ENCODE peak calls at places on chromosomes 16 and 17, in seven cellular contexts. X is K562, F is HepG2, V is H1, P is GM12891, N is GM12878, O is SK-N-SH. W is an unnamed sample.

GRCh38 chr16:1929105-1929504 is 10.9 kb upstream of the HS3ST6 start:
- DNase-seq in V (no peak), O (peak), N (no peak), F (no peak), P (no peak), X (peak), W (no peak)

GRCh38 chr16:66539628-66540469 is 10.1 kb downstream of the TK2 start:
- DNase-seq in N (no peak), P (no peak), O (no peak), X (no peak), F (no peak), V (no peak), W (no peak)

GRCh38 chr16:75234856-75235696 is 16.3 kb downstream of the CTRB1 start:
- DNase-seq in F (no peak), P (no peak), X (no peak), N (no peak), V (no peak), O (no peak), W (no peak)

GRCh38 chr16:83315271-83315670 is 492.5 kb upstream of the HSBP1 start:
- DNase-seq in F (no peak), P (no peak), V (no peak), X (no peak), O (no peak), N (no peak), W (no peak)

GRCh38 chr17:59304811-59305210 is 26.6 kb upstream of the YPEL2 start:
- DNase-seq in P (no peak), N (no peak), V (no peak), F (no peak), X (no peak), O (no peak), W (no peak)

GRCh38 chr17:50139185-50139783 is 9.3 kb upstream of the SAMD14 start:
- DNase-seq in N (no peak), P (no peak), X (no peak), V (no peak), F (no peak), O (no peak), W (no peak)

GRCh38 chr16:10728035-10728462 is 15.6 kb upstream of the NUBP1 start:
- DNase-seq in X (no peak), N (no peak), F (peak), V (no peak), O (no peak), P (peak), W (no peak)

GRCh38 chr17:39462644-39463375 is 1.5 kb downstream of the CDK12 start:
- DNase-seq in O (peak), F (no peak), V (peak), P (no peak), X (peak), N (no peak), W (no peak)

GRCh38 chr17:5705081-5705875 is 121.0 kb upstream of the NLRP1 start:
- DNase-seq in V (peak), P (no peak), O (peak), F (no peak), X (peak), N (no peak), W (no peak)

GRCh38 chr17:61414141-61414935 is 14.7 kb downstream of the TBX2 start:
- DNase-seq in O (peak), N (no peak), P (no peak), V (peak), F (no peak), X (no peak), W (no peak)

GRCh38 chr16:53090591-53091507 is 36.1 kb downstream of the CHD9 start:
- DNase-seq in O (peak), F (peak), V (no peak), N (peak), P (no peak), X (no peak), W (peak)

GRCh38 chr17:71632328-71632727 is 488.5 kb upstream of the SOX9 start:
- DNase-seq in V (no peak), O (no peak), N (no peak), X (no peak), P (no peak), F (no peak), W (no peak)

GRCh38 chr16:81265658-81266451 is 27.4 kb downstream of the BCO1 start:
- DNase-seq in F (no peak), N (no peak), O (no peak), V (no peak), X (no peak), P (no peak), W (no peak)

GRCh38 chr16:15457958-15458357 is 23.6 kb downstream of the BMERB1 start:
- DNase-seq in P (no peak), X (no peak), V (no peak), O (no peak), F (no peak), N (no peak), W (no peak)

GRCh38 chr17:42163113-42163512 is 8.3 kb upstream of the RAB5C start:
- DNase-seq in N (no peak), O (peak), V (peak), P (no peak), F (peak), X (peak), W (peak)

GRCh38 chr17:64213995-64214507 is 49.0 kb downstream of the TEX2 start:
- DNase-seq in N (no peak), V (no peak), P (no peak), O (no peak), F (no peak), X (peak), W (no peak)

GRCh38 chr17:30969989-30970680 is 704 bp upstream of the RNF135 start:
- DNase-seq in V (peak), N (no peak), O (no peak), X (no peak), P (no peak), F (no peak), W (no peak)

GRCh38 chr16:1308036-1308976 is 1.1 kb upstream of the UBE2I start:
- DNase-seq in O (no peak), F (peak), X (no peak), N (no peak), P (no peak), V (no peak), W (peak)

GRCh38 chr16:53816211-53816610 is 112.3 kb downstream of the FTO start:
- DNase-seq in O (no peak), P (no peak), F (no peak), N (no peak), V (no peak), X (no peak), W (no peak)

GRCh38 chr16:78478267-78478821 is 378.9 kb downstream of the WWOX start:
- DNase-seq in O (peak), N (no peak), V (peak), P (no peak), F (no peak), X (peak), W (no peak)

GRCh38 chr16:81460075-81460474 is 15.5 kb downstream of the CMIP start:
- DNase-seq in F (no peak), X (no peak), O (no peak), V (no peak), P (no peak), N (no peak), W (no peak)

GRCh38 chr16:75761111-75761510 is 34.8 kb upstream of the CPHXL start:
- DNase-seq in X (peak), O (no peak), P (no peak), F (no peak), N (no peak), V (no peak), W (no peak)

DNA sequence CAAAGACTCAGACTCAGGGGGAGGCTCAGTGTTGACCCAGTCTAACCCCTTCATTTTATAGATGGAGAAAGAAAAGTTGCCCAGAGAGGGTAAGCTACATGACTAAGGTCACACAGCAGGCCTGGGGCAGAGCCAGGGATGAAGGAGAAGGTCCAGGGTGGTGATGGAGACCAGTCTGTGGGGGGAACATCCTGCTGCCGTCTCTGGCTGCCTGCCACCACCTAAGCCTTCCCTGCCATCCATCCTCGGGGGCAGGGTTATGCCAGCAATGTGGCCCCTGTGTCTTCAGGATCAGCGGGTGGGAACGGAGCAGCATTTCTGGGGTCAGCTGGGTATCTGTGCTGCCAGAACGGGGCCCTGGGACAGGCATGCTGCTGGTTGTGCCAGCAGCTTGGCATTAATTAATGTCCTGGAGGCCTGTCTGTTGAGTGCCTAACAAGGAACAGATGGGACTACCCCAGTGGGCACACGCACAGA is 5.5 kb downstream of the DOK4 start:
- DNase-seq in P (no peak), O (peak), V (no peak), N (no peak), X (no peak), F (no peak), W (no peak)
- TF ChIP-seq TAF1 in P (no peak), O (no peak), V (no peak), N (no peak), X (no peak), F (no peak), W (no peak)

GRCh38 chr16:87930456-87930855 is 5.9 kb downstream of the CA5A start:
- DNase-seq in X (peak), O (peak), V (no peak), P (no peak), N (no peak), F (peak), W (no peak)
- TF ChIP-seq TAF1 in X (no peak), O (no peak), V (no peak), P (no peak), N (no peak), F (no peak), W (no peak)

GRCh38 chr16:8720080-8720966 is 45.9 kb downstream of the ABAT start:
- DNase-seq in F (peak), N (no peak), V (peak), X (peak), O (peak), P (peak), W (no peak)
- TF ChIP-seq TAF1 in F (no peak), N (no peak), V (no peak), X (no peak), O (no peak), P (no peak), W (no peak)

DNA sequence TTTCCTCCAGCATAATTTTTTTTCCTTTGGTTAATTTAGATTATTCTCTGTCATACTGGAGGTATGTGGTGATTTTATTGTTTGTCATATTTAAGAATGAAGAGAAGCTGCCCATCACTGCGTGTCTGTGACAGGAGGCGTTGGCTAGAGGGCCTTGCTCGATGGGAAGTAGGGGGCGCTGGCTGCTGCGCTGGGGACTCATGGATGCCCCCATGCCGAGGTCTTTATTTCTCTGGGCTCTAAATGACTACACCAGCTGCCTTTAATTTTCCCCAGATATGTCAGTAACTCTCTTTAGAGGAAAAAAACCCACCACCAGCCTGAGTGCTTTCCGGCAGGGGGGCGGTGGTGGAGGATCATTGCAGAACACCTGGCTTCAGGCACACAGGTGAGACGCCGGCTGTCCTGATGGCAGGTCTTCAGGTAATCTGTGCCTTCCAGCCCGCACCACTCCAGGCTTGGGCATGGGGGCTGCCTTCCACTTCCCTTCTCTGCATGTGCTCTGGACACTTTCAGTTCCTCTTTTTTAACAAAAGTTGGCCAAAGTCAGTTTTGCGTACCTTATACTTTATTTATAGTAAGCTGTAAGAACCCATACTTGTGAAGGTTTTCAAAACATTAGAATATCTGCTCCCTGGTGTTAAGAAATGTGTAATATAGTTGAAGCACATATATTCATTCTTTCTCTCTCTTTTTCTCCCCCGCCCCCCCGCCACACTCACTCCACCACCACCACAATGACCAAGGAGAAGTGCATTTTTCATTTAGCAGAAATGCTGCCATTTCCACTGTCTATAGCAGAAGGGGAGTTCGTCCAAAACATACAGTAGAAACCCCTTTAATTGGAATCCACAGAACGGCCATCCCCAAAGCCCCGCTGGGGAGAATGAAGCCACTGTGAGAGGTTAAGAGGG is 192.7 kb downstream of the RPTOR start:
- DNase-seq in N (peak), O (no peak), P (peak), F (no peak), X (no peak), V (no peak), W (peak)
- TF ChIP-seq TAF1 in N (no peak), O (no peak), P (no peak), F (no peak), X (no peak), V (no peak), W (no peak)

DNA sequence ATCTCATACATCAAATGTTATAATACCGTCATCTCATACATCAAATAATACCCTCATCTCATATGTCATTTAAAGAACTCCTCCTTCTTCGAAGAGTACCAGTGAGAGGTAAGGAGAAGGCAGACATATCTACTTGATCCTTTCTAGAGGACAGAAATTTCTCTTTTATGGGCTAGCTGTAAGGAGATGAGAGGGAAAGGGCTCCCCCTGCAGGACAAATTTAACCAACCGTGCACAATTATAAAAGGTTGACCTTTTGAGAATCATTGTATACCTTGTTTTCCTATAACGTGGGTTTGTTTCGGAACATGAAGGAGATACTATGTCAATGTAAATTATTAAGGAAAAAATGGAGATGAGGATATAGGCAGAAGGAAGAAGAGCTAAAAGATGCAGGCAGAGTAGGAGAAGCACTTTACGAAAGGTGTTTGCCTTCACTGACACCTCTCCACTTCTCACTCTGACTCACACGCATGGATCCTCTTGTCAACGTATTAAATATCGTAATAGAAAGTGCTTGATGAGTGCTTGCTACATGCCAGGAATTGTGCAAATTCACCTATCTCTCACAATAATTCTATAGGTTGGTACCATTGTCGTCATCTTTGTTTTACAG is 465.9 kb upstream of the ERCC4 start:
- DNase-seq in P (no peak), N (no peak), V (peak), F (peak), O (peak), X (peak), W (no peak)
- TF ChIP-seq TAF1 in P (no peak), N (no peak), V (no peak), F (no peak), O (no peak), X (no peak), W (no peak)